ENCODE peak calls at places on chromosomes 7 and 10, in five cellular contexts. Z is lower lobe of right lung; D is breast epithelium; L is lung; H is naive thymus-derived CD4-positive, alpha-beta T cell. N is an unnamed sample. For H3K4me1, the result is how much of the 10 kb centered on the place peaks cover.

GRCh38 chr7:80611779-80612178 is 26.7 kb upstream of the CD36 start:
- DNase-seq in D (peak), L (no peak), H (no peak), Z (peak), N (no peak)

GRCh38 chr7:102264367-102264891 is 22.2 kb upstream of the SH2B2 start:
- DNase-seq in L (no peak), D (no peak), H (no peak), Z (no peak), N (no peak)

GRCh38 chr7:115707236-115707635 is 323.3 kb downstream of the TFEC start:
- DNase-seq in D (no peak), L (no peak), H (no peak), Z (no peak), N (no peak)

GRCh38 chr7:23467731-23468720 is 2.3 kb downstream of the IGF2BP3 start:
- DNase-seq in Z (no peak), D (no peak), H (peak), L (no peak), N (peak)

GRCh38 chr7:18553585-18554055 is 58.1 kb downstream of the HDAC9 start:
- DNase-seq in H (no peak), L (no peak), Z (no peak), D (no peak), N (no peak)

GRCh38 chr7:144037414-144038096 is 11.2 kb upstream of the OR2A5 start:
- DNase-seq in H (no peak), L (no peak), Z (no peak), D (no peak), N (no peak)

GRCh38 chr7:132580717-132581285 is 4.5 kb upstream of the PLXNA4 start:
- DNase-seq in H (peak), D (peak), Z (no peak), L (peak), N (peak)

GRCh38 chr7:66308411-66308810 is 103.3 kb downstream of the TPST1 start:
- DNase-seq in L (no peak), D (no peak), H (no peak), Z (no peak), N (no peak)

GRCh38 chr7:91230503-91230902 is 33.7 kb upstream of the FZD1 start:
- DNase-seq in Z (no peak), D (no peak), L (no peak), H (no peak), N (no peak)

GRCh38 chr7:101878938-101879337 is 61.5 kb downstream of the CUX1 start:
- DNase-seq in H (no peak), D (no peak), L (no peak), Z (no peak), N (no peak)

GRCh38 chr7:19024261-19024660 is 93.2 kb downstream of the TWIST1 start:
- DNase-seq in H (no peak), D (no peak), Z (no peak), L (no peak), N (no peak)

GRCh38 chr7:129719980-129720732 is 108.6 kb downstream of the NRF1 start:
- DNase-seq in H (no peak), L (no peak), Z (no peak), D (no peak), N (no peak)

GRCh38 chr7:119320316-119320715 is 952.7 kb upstream of the KCND2 start:
- DNase-seq in Z (no peak), H (no peak), D (no peak), L (no peak), N (no peak)

GRCh38 chr7:35550831-35551230 is 144.1 kb downstream of the HERPUD2 start:
- DNase-seq in L (no peak), Z (no peak), D (no peak), H (no peak), N (no peak)

GRCh38 chr7:127938588-127938987 is 92.6 kb downstream of the LRRC4 start:
- DNase-seq in L (no peak), D (no peak), H (no peak), Z (no peak), N (no peak)

GRCh38 chr10:59750155-59750945 is 2.9 kb downstream of the MRLN start:
- DNase-seq in D (no peak), H (no peak), Z (no peak), L (no peak), N (no peak)

GRCh38 chr10:60281792-60282353 is 107.8 kb downstream of the ANK3 start:
- DNase-seq in H (no peak), Z (no peak), D (no peak), L (no peak), N (no peak)

GRCh38 chr10:51806079-51806835 is 106.9 kb upstream of the CSTF2T start:
- DNase-seq in D (no peak), Z (no peak), L (no peak), H (no peak), N (no peak)

GRCh38 chr7:55306331-55306730 is 58.8 kb upstream of the LANCL2 start:
- DNase-seq in Z (no peak), L (no peak), D (no peak), H (no peak), N (no peak)

GRCh38 chr10:62710182-62710581 is 94.3 kb upstream of the ADO start:
- DNase-seq in Z (no peak), H (no peak), L (no peak), D (no peak), N (no peak)

GRCh38 chr7:99098317-99098823 is 45.5 kb downstream of the SMURF1 start:
- DNase-seq in L (no peak), H (no peak), D (no peak), Z (no peak), N (no peak)

GRCh38 chr7:144720139-144720538 is 115.7 kb downstream of the TPK1 start:
- DNase-seq in L (no peak), D (no peak), Z (no peak), H (no peak), N (no peak)

GRCh38 chr10:71076473-71077142 is 135.8 kb upstream of the UNC5B start:
- DNase-seq in L (no peak), D (peak), Z (no peak), H (peak), N (no peak)

GRCh38 chr7:131219277-131220041 is 108.2 kb upstream of the MKLN1 start:
- DNase-seq in H (no peak), D (no peak), Z (peak), L (no peak), N (no peak)

GRCh38 chr10:44992070-44992731 is 8.5 kb upstream of the ZNF22 start:
- DNase-seq in L (peak), Z (no peak), D (no peak), H (no peak), N (no peak)
- H3K4me1 ChIP-seq in L (under half), Z (half or more), D (under half), H (under half), N (under half)

GRCh38 chr7:124456286-124456685 is 309.3 kb downstream of the GPR37 start:
- DNase-seq in H (no peak), D (no peak), Z (no peak), L (no peak), N (no peak)
- H3K4me3 ChIP-seq in H (no peak), D (no peak), Z (no peak), L (no peak), N (no peak)

GRCh38 chr10:117132751-117133231 is 5.3 kb downstream of the VAX1 start:
- DNase-seq in L (no peak), H (no peak), Z (no peak), D (no peak), N (no peak)

GRCh38 chr10:117135026-117135372 is 3.1 kb downstream of the VAX1 start:
- DNase-seq in H (no peak), L (no peak), Z (no peak), D (no peak), N (no peak)

GRCh38 chr10:117131390-117132327 is 6.4 kb downstream of the VAX1 start:
- DNase-seq in L (no peak), Z (no peak), H (no peak), D (no peak), N (no peak)

GRCh38 chr10:117134084-117135025 is 3.7 kb downstream of the VAX1 start:
- DNase-seq in H (no peak), D (no peak), Z (no peak), L (no peak), N (no peak)

GRCh38 chr10:117133273-117134083 is 4.6 kb downstream of the VAX1 start:
- DNase-seq in H (no peak), D (no peak), L (no peak), Z (no peak), N (no peak)
- H3K4me1 ChIP-seq in H (under half), D (under half), L (under half), Z (half or more), N (under half)

GRCh38 chr10:15169555-15170407 is 1.3 kb upstream of the NMT2 start:
- DNase-seq in D (no peak), Z (no peak), L (no peak), H (no peak), N (peak)
- H3K4me3 ChIP-seq in D (no peak), Z (peak), L (no peak), H (peak), N (peak)

DNA sequence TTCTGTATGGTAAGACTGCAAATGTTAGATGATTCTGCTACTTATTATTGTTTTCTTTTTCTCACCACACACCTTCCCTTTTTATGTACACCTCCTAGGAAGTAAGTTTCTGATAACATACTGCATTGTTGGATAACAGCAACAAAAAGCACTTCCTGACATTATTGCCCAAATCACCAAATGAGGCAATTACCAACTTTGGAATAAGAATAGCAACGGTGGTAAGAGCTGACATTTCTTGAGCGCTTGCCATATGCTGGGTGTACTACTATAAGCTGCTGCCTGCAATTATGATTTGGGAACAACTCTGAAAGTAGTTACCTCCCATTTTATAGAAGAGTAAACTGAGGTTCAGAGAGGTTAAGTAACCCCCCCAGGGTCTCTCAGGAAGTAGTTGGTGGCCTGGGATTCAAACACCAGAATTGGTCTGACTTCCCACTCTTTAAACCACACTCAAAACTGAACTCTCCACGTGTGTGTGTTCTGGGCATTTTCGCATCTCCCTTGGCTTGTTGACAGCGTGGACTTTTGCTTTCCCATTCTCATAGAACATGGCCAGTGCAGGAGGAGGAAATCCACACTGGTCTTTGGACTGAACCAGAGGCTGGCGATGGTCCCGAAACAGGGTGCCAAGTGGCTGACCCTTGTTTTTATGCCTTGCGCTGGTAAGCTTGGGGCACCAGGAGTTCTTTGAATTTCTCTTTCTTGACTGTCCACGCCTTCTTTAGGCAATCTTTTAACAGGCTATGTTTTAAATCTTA is 71.4 kb downstream of the TCF7L2 start:
- DNase-seq in H (no peak), L (no peak), D (no peak), Z (no peak), N (no peak)
- H3K4me1 ChIP-seq in H (under half), L (under half), D (under half), Z (half or more), N (under half)

N was measured in CD4-positive, alpha-beta memory T cell.